ENCODE peak calls at places on chromosome X, in four cellular contexts. H is ovary, K is keratinocyte, X is ascending aorta. G is an unnamed sample. For H3K4me1, the result is how much of the 10 kb centered on the place peaks cover.

GRCh38 chrX:44400588-44400987 is 57.1 kb upstream of the EFHC2 start:
- DNase-seq in H (no peak), K (peak), X (no peak), G (no peak)

GRCh38 chrX:56761167-56761566 is 32.1 kb downstream of the NBDY start:
- DNase-seq in K (no peak), H (no peak), X (no peak), G (no peak)

GRCh38 chrX:48992341-48992740 is 9.7 kb downstream of the GRIPAP1 start:
- DNase-seq in X (no peak), K (no peak), H (no peak), G (no peak)

GRCh38 chrX:17464196-17464595 is 89.2 kb downstream of the NHS start:
- DNase-seq in H (no peak), X (no peak), K (no peak), G (no peak)

GRCh38 chrX:55074851-55075467 is at the start of gene PAGE2B:
- DNase-seq in X (no peak), H (no peak), K (no peak), G (no peak)

GRCh38 chrX:25433307-25433706 is 417.5 kb upstream of the ARX start:
- DNase-seq in X (no peak), K (no peak), H (no peak), G (no peak)

GRCh38 chrX:154459843-154460242 is 1.8 kb downstream of the PLXNA3 start:
- DNase-seq in K (no peak), X (no peak), H (no peak), G (no peak)

GRCh38 chrX:78168065-78168464 is 28.6 kb upstream of the TAF9B start:
- DNase-seq in K (no peak), H (no peak), X (no peak), G (no peak)

GRCh38 chrX:87900320-87900908 is 382.8 kb downstream of the KLHL4 start:
- DNase-seq in K (no peak), X (no peak), H (no peak), G (no peak)

GRCh38 chrX:69062493-69062892 is 102.8 kb downstream of the PJA1 start:
- DNase-seq in H (no peak), X (no peak), K (no peak), G (no peak)

GRCh38 chrX:46381630-46382029 is 163.6 kb downstream of the ZNF674 start:
- DNase-seq in H (no peak), K (no peak), X (no peak), G (no peak)

GRCh38 chrX:25158635-25159034 is 142.9 kb upstream of the ARX start:
- DNase-seq in X (no peak), H (no peak), K (no peak), G (no peak)

GRCh38 chrX:1601768-1602085 is 10.3 kb downstream of the AKAP17A start:
- DNase-seq in K (no peak), H (no peak), X (no peak), G (no peak)

GRCh38 chrX:23374291-23374690 is 39.6 kb downstream of the PTCHD1 start:
- DNase-seq in H (no peak), X (no peak), K (no peak), G (no peak)

GRCh38 chrX:48833531-48834138 is 1.8 kb downstream of the PCSK1N start:
- DNase-seq in H (no peak), X (no peak), K (no peak), G (no peak)

DNA sequence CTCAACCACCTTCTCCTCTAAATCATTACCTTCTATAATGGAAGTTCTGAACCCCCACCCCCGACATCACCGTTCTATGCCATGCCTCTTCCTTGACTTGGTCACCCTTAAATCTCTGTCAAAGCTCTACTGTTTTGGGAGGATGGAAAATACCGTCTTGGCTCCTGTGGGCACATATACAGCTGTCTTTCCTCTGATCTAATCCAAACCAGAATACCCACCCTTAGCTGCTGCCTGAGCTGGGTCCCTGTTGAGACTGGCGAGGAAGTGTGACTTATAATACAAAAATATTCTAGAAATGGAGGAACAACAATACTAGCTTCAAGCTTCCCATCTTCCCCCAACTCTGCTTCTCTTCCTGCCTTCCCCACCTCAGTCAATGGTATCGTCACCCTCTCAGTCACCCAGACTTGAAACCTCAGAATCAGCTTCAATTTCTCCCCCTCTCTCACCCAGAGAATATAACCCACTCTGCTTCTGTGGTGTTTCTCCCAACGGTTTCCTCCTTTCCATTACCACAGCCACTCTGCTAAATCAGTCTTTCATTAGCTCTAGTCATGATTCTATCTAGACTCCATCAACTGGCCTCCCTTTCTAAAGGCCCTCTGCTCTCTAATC is 583 bp upstream of the IL2RG start:
- DNase-seq in H (no peak), K (no peak), X (no peak), G (no peak)
- H3K4me1 ChIP-seq in H (under half), K (under half), X (under half), G (under half)

DNA sequence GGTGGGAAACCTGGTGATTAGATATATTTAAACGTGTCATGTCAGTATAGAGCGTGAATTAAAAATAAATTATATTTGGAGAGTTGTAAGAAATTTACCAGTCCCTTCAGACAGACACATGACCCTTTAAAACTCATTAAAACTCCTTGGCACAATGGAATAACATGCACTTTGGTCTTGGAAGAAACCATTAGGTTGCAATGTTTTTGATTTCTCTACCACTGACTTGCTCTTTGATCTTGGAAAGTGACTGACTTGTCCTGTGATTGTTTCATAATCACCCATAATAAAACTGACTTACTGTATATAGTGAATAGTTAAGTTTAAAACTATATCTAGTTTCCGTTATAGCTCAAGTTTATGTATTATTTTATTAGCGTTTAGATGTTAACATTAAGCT is 35.8 kb downstream of the FHL1 start:
- DNase-seq in H (no peak), X (no peak), K (no peak), G (no peak)
- H3K27ac ChIP-seq in H (no peak), X (no peak), K (no peak), G (peak)

GRCh38 chrX:152638443-152638904 is 779 bp downstream of the GABRQ start:
- DNase-seq in K (no peak), X (no peak), H (no peak), G (no peak)
- H3K4me3 ChIP-seq in K (no peak), X (no peak), H (no peak), G (no peak)

GRCh38 chrX:100647095-100647494 is 3.1 kb downstream of the SRPX2 start:
- DNase-seq in H (no peak), X (no peak), K (no peak), G (no peak)
- H3K4me1 ChIP-seq in H (under half), X (under half), K (under half), G (under half)

G was measured in left ventricle myocardium inferior.